ENCODE peak calls at places on chromosomes 2 and 18, in nine cellular contexts. One of them, this sample, is unnamed.

GRCh38 chr2:234111523-234111922 is 61.0 kb downstream of the SPP2 start:
- DNase-seq in T-helper 9 cell: no peak
- DNase-seq in RPMI7951: peak
- DNase-seq in RKO: peak
- DNase-seq in ACHN: peak
- DNase-seq in NCI-H526: no peak
- DNase-seq in activated T-helper 1 cell treated with Interleukin-2 at 50 U/mL for 16 hours: no peak
- DNase-seq in RWPE1: peak
- DNase-seq in C1 segment of cervical spinal cord: no peak
- DNase-seq in this sample: no peak

GRCh38 chr2:149782566-149782965 is 195.0 kb upstream of the MMADHC start:
- DNase-seq in T-helper 9 cell: no peak
- DNase-seq in RPMI7951: no peak
- DNase-seq in RKO: no peak
- DNase-seq in ACHN: no peak
- DNase-seq in NCI-H526: peak
- DNase-seq in activated T-helper 1 cell treated with Interleukin-2 at 50 U/mL for 16 hours: no peak
- DNase-seq in RWPE1: no peak
- DNase-seq in C1 segment of cervical spinal cord: no peak
- DNase-seq in this sample: no peak

GRCh38 chr18:59516356-59517155 is 157.5 kb upstream of the LMAN1 start:
- DNase-seq in T-helper 9 cell: no peak
- DNase-seq in RPMI7951: peak
- DNase-seq in RKO: no peak
- DNase-seq in ACHN: peak
- DNase-seq in NCI-H526: no peak
- DNase-seq in activated T-helper 1 cell treated with Interleukin-2 at 50 U/mL for 16 hours: no peak
- DNase-seq in RWPE1: peak
- DNase-seq in C1 segment of cervical spinal cord: no peak
- DNase-seq in this sample: no peak

GRCh38 chr18:77407733-77408132 is 158.1 kb downstream of the GALR1 start:
- DNase-seq in T-helper 9 cell: no peak
- DNase-seq in RPMI7951: no peak
- DNase-seq in RKO: no peak
- DNase-seq in ACHN: no peak
- DNase-seq in NCI-H526: no peak
- DNase-seq in activated T-helper 1 cell treated with Interleukin-2 at 50 U/mL for 16 hours: no peak
- DNase-seq in RWPE1: no peak
- DNase-seq in C1 segment of cervical spinal cord: no peak
- DNase-seq in this sample: no peak

GRCh38 chr2:70944291-70944690 is 8.6 kb downstream of the ATP6V1B1 start:
- DNase-seq in T-helper 9 cell: no peak
- DNase-seq in RPMI7951: no peak
- DNase-seq in RKO: no peak
- DNase-seq in ACHN: no peak
- DNase-seq in NCI-H526: no peak
- DNase-seq in activated T-helper 1 cell treated with Interleukin-2 at 50 U/mL for 16 hours: no peak
- DNase-seq in RWPE1: no peak
- DNase-seq in C1 segment of cervical spinal cord: no peak
- DNase-seq in this sample: no peak

GRCh38 chr2:199424160-199424559 is 33.6 kb downstream of the SATB2 start:
- DNase-seq in T-helper 9 cell: no peak
- DNase-seq in RPMI7951: no peak
- DNase-seq in RKO: no peak
- DNase-seq in ACHN: no peak
- DNase-seq in NCI-H526: no peak
- DNase-seq in activated T-helper 1 cell treated with Interleukin-2 at 50 U/mL for 16 hours: no peak
- DNase-seq in RWPE1: no peak
- DNase-seq in C1 segment of cervical spinal cord: no peak
- DNase-seq in this sample: no peak

GRCh38 chr18:23059541-23060465 is 75.5 kb upstream of the CABLES1 start:
- DNase-seq in T-helper 9 cell: no peak
- DNase-seq in RPMI7951: no peak
- DNase-seq in RKO: no peak
- DNase-seq in ACHN: no peak
- DNase-seq in NCI-H526: peak
- DNase-seq in activated T-helper 1 cell treated with Interleukin-2 at 50 U/mL for 16 hours: no peak
- DNase-seq in RWPE1: no peak
- DNase-seq in C1 segment of cervical spinal cord: no peak
- DNase-seq in this sample: no peak

GRCh38 chr2:121297217-121297830 is 12.3 kb upstream of the TFCP2L1 start:
- DNase-seq in T-helper 9 cell: no peak
- DNase-seq in RPMI7951: peak
- DNase-seq in RKO: peak
- DNase-seq in ACHN: peak
- DNase-seq in NCI-H526: peak
- DNase-seq in activated T-helper 1 cell treated with Interleukin-2 at 50 U/mL for 16 hours: no peak
- DNase-seq in RWPE1: peak
- DNase-seq in C1 segment of cervical spinal cord: no peak
- DNase-seq in this sample: no peak